ENCODE peak calls at places on chromosomes 16 and 17, in nine cellular contexts. V, P, Q, Z, D, U, F, N and B are unnamed samples.

GRCh38 chr17:62950067-62950466 is 16.0 kb upstream of the TANC2 start:
- DNase-seq in Q (no peak), U (no peak), P (peak), N (no peak), D (no peak), V (peak), Z (no peak), F (no peak), B (no peak)

GRCh38 chr17:60851181-60851580 is 173.5 kb downstream of the BCAS3 start:
- DNase-seq in N (no peak), U (no peak), F (no peak), Z (peak), P (no peak), V (no peak), D (no peak), Q (peak), B (no peak)

GRCh38 chr16:85316944-85317343 is 204.7 kb upstream of the CIBAR2 start:
- DNase-seq in D (no peak), Q (peak), V (no peak), N (no peak), F (no peak), P (no peak), U (no peak), Z (no peak), B (no peak)

GRCh38 chr17:10384175-10384574 is 11.4 kb upstream of the MYH13 start:
- DNase-seq in Z (no peak), P (no peak), V (no peak), N (no peak), F (no peak), U (no peak), D (no peak), Q (no peak), B (no peak)

GRCh38 chr17:17613708-17614114 is 22.2 kb upstream of the PEMT start:
- DNase-seq in P (peak), Q (peak), V (peak), N (no peak), D (peak), F (peak), U (no peak), Z (peak), B (peak)

GRCh38 chr17:37118738-37119137 is 170.0 kb downstream of the AATF start:
- DNase-seq in Q (no peak), V (no peak), U (no peak), F (no peak), D (no peak), N (no peak), Z (no peak), P (no peak), B (no peak)

GRCh38 chr17:31256936-31257335 is 40.1 kb downstream of the OMG start:
- DNase-seq in F (no peak), Z (no peak), V (no peak), D (no peak), U (no peak), N (no peak), Q (no peak), P (no peak), B (no peak)

GRCh38 chr17:58153046-58153445 is 4.9 kb downstream of the OR4D1 start:
- DNase-seq in F (no peak), N (peak), U (no peak), P (no peak), Q (no peak), Z (no peak), V (peak), D (no peak), B (peak)

GRCh38 chr16:30931068-30931655 is 7.8 kb downstream of the FBXL19 start:
- DNase-seq in F (no peak), U (no peak), N (no peak), Z (no peak), V (no peak), D (no peak), Q (no peak), P (no peak), B (no peak)

GRCh38 chr17:42832213-42832933 is 824 bp upstream of the PSME3 start:
- DNase-seq in Z (no peak), U (no peak), V (no peak), P (peak), D (no peak), F (no peak), N (no peak), Q (no peak), B (no peak)

GRCh38 chr16:9297437-9298113 is 206.1 kb downstream of the HAPSTR1 start:
- DNase-seq in D (no peak), P (peak), N (no peak), F (no peak), Q (peak), Z (no peak), V (no peak), U (no peak), B (peak)

GRCh38 chr17:50139950-50140885 is 10.3 kb upstream of the SAMD14 start:
- DNase-seq in F (peak), D (peak), Z (peak), P (peak), V (peak), N (peak), Q (peak), U (peak), B (peak)

GRCh38 chr16:72878301-72879269 is 169.3 kb downstream of the ZFHX3 start:
- DNase-seq in F (no peak), N (no peak), P (no peak), V (no peak), D (peak), U (no peak), Z (no peak), Q (no peak), B (no peak)

GRCh38 chr16:30378236-30379164 is 3.9 kb downstream of the SEPTIN1 start:
- DNase-seq in V (peak), F (peak), P (peak), U (peak), Q (peak), Z (peak), D (peak), N (peak), B (peak)

GRCh38 chr16:54933281-54934150 is 2.9 kb downstream of the IRX5 start:
- DNase-seq in U (no peak), F (no peak), P (no peak), V (no peak), N (no peak), Z (no peak), D (no peak), Q (no peak), B (no peak)

GRCh38 chr16:48687421-48688038 is 77.5 kb upstream of the N4BP1 start:
- DNase-seq in P (peak), Q (peak), V (peak), F (peak), N (no peak), U (no peak), Z (peak), D (peak), B (peak)

GRCh38 chr17:45368661-45369060 is 51.8 kb upstream of the MAP3K14 start:
- DNase-seq in N (no peak), Z (no peak), P (no peak), D (no peak), U (no peak), V (no peak), F (no peak), Q (no peak), B (no peak)

GRCh38 chr16:17084134-17084533 is 386.6 kb downstream of the XYLT1 start:
- DNase-seq in P (no peak), D (no peak), Q (no peak), V (no peak), Z (no peak), N (no peak), U (no peak), F (no peak), B (no peak)

GRCh38 chr17:56908061-56908542 is 5.7 kb downstream of the TRIM25 start:
- DNase-seq in F (no peak), Z (no peak), D (no peak), V (peak), Q (no peak), P (peak), N (no peak), U (no peak), B (peak)